ENCODE peak calls at places on chromosomes 11 and 22, in ten cellular contexts. A is colonic mucosa; K is AG04450; W is upper lobe of right lung; N is IMR-90; M is WERI-Rb-1; H is CD8-positive, alpha-beta T cell; F is pancreas; J is sigmoid colon; X is breast epithelium. O is an unnamed sample.

GRCh38 chr22:30000566-30000965 is 79.7 kb upstream of the HORMAD2 start:
- DNase-seq in A (no peak), K (no peak), W (no peak), N (peak), M (no peak), H (no peak), F (no peak), J (no peak), X (no peak), O (no peak)

GRCh38 chr22:31947296-31947695 is 3.0 kb downstream of the YWHAH start:
- DNase-seq in A (peak), K (no peak), W (no peak), N (no peak), M (no peak), H (no peak), F (no peak), J (no peak), X (no peak), O (peak)

GRCh38 chr11:134146598-134146997 is 77.2 kb downstream of the NCAPD3 start:
- DNase-seq in A (no peak), K (no peak), W (no peak), N (no peak), M (no peak), H (no peak), F (no peak), J (no peak), X (no peak), O (no peak)

GRCh38 chr11:19573666-19574065 is 139.0 kb upstream of the NAV2 start:
- DNase-seq in A (no peak), K (no peak), W (no peak), N (no peak), M (no peak), H (no peak), F (no peak), J (no peak), X (peak), O (no peak)

GRCh38 chr11:68460741-68461283 is at the start of gene PPP6R3:
- DNase-seq in A (no peak), K (no peak), W (no peak), N (no peak), M (no peak), H (no peak), F (no peak), J (no peak), X (no peak), O (no peak)

GRCh38 chr22:50733521-50734342 is 4.3 kb upstream of the ACR start:
- DNase-seq in A (no peak), K (peak), W (peak), N (peak), M (peak), H (no peak), F (peak), J (peak), X (no peak), O (no peak)

GRCh38 chr22:27397948-27398330 is 403.6 kb downstream of the MN1 start:
- DNase-seq in A (peak), K (peak), W (no peak), N (peak), M (no peak), H (no peak), F (no peak), J (peak), X (no peak), O (no peak)

GRCh38 chr11:118956094-118956846 is at the start of gene UPK2:
- DNase-seq in A (peak), K (peak), W (peak), N (peak), M (peak), H (peak), F (peak), J (peak), X (peak), O (peak)

GRCh38 chr11:74770456-74770855 is 21.8 kb downstream of the RNF169 start:
- DNase-seq in A (no peak), K (no peak), W (no peak), N (peak), M (no peak), H (no peak), F (no peak), J (no peak), X (no peak), O (no peak)

GRCh38 chr22:35230839-35231584 is 26.3 kb upstream of the HMGXB4 start:
- DNase-seq in A (peak), K (no peak), W (no peak), N (no peak), M (peak), H (no peak), F (no peak), J (no peak), X (no peak), O (no peak)

GRCh38 chr22:37563153-37564081 is 3.1 kb downstream of the CDC42EP1 start:
- DNase-seq in A (peak), K (peak), W (peak), N (peak), M (no peak), H (peak), F (peak), J (peak), X (peak), O (no peak)

GRCh38 chr11:62266558-62266957 is 3.4 kb upstream of the SCGB2A2 start:
- DNase-seq in A (no peak), K (no peak), W (no peak), N (peak), M (no peak), H (no peak), F (no peak), J (no peak), X (no peak), O (no peak)

GRCh38 chr22:38124236-38124974 is 13.9 kb upstream of the BAIAP2L2 start:
- DNase-seq in A (no peak), K (no peak), W (no peak), N (no peak), M (peak), H (no peak), F (no peak), J (no peak), X (peak), O (no peak)

GRCh38 chr11:63444181-63444580 is 46.8 kb downstream of the PLAAT5 start:
- DNase-seq in A (no peak), K (no peak), W (no peak), N (no peak), M (no peak), H (no peak), F (no peak), J (no peak), X (no peak), O (no peak)

GRCh38 chr11:134034496-134035381 is 34.1 kb upstream of the JAM3 start:
- DNase-seq in A (no peak), K (no peak), W (no peak), N (no peak), M (no peak), H (no peak), F (peak), J (no peak), X (peak), O (no peak)

GRCh38 chr11:104365676-104366075 is 201.7 kb upstream of the PDGFD start:
- DNase-seq in A (no peak), K (no peak), W (no peak), N (no peak), M (no peak), H (no peak), F (no peak), J (no peak), X (no peak), O (no peak)

GRCh38 chr22:22342697-22343602 is 98.4 kb downstream of the VPREB1 start:
- DNase-seq in A (peak), K (no peak), W (peak), N (no peak), M (peak), H (peak), F (peak), J (no peak), X (peak), O (peak)

GRCh38 chr22:44130076-44130711 is 50.5 kb upstream of the PARVG start:
- DNase-seq in A (no peak), K (no peak), W (peak), N (peak), M (no peak), H (no peak), F (no peak), J (peak), X (no peak), O (no peak)

GRCh38 chr11:19843106-19843505 is 130.5 kb downstream of the NAV2 start:
- DNase-seq in A (no peak), K (no peak), W (no peak), N (no peak), M (no peak), H (no peak), F (no peak), J (no peak), X (no peak), O (no peak)

GRCh38 chr11:103683581-103683980 is 352.9 kb upstream of the DDI1 start:
- DNase-seq in A (no peak), K (no peak), W (no peak), N (peak), M (no peak), H (no peak), F (no peak), J (no peak), X (no peak), O (no peak)

GRCh38 chr11:134069426-134069921 is 602 bp downstream of the JAM3 start:
- DNase-seq in A (no peak), K (no peak), W (no peak), N (peak), M (no peak), H (no peak), F (no peak), J (no peak), X (no peak), O (no peak)

GRCh38 chr22:44378380-44378779 is 65.6 kb upstream of the SHISAL1 start:
- DNase-seq in A (no peak), K (no peak), W (no peak), N (no peak), M (no peak), H (no peak), F (no peak), J (peak), X (no peak), O (no peak)

GRCh38 chr22:41636467-41636866 is 15.4 kb downstream of the XRCC6 start:
- DNase-seq in A (no peak), K (no peak), W (no peak), N (peak), M (no peak), H (no peak), F (no peak), J (no peak), X (no peak), O (no peak)

GRCh38 chr11:2041963-2042362 is 44.3 kb upstream of the H19 start:
- DNase-seq in A (no peak), K (no peak), W (no peak), N (no peak), M (no peak), H (no peak), F (no peak), J (no peak), X (no peak), O (no peak)

GRCh38 chr11:47271961-47272661 is 2.2 kb downstream of the MADD start:
- DNase-seq in A (peak), K (no peak), W (no peak), N (no peak), M (peak), H (no peak), F (peak), J (no peak), X (no peak), O (peak)

GRCh38 chr11:134613646-134614045 is 201.6 kb upstream of the B3GAT1 start:
- DNase-seq in A (no peak), K (no peak), W (no peak), N (no peak), M (no peak), H (no peak), F (no peak), J (no peak), X (no peak), O (no peak)

GRCh38 chr22:34880667-34881066 is 185.3 kb upstream of the ISX start:
- DNase-seq in A (no peak), K (no peak), W (no peak), N (no peak), M (peak), H (no peak), F (no peak), J (no peak), X (no peak), O (no peak)

DNA sequence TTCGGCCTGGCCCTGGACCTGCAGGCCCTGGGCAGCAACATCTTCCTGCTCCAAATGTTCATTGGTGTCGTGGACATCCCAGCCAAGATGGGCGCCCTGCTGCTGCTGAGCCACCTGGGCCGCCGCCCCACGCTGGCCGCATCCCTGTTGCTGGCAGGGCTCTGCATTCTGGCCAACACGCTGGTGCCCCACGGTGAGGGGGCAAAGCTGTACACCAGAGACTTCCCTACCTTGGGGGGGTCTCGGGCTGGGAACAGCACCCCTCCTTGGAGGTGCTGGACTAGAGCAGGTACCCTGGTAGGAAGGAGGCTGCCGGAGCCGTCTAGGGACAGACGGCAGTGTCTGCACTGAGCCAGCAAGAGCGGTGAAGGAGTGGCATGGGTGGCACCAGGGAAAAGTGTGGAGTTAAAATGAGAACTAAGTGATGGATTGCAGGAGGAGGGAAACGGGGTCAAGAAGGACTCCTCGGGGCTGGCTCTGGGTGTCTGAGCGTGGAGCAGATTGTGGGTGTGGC is 8.7 kb downstream of the SLC22A12 start:
- DNase-seq in A (no peak), K (no peak), W (no peak), N (no peak), M (no peak), H (no peak), F (no peak), J (no peak), X (no peak), O (no peak)
- H3K4me3 ChIP-seq in A (no peak), K (no peak), W (no peak), N (no peak), M (no peak), H (no peak), F (no peak), J (no peak), X (no peak), O (no peak)

DNA sequence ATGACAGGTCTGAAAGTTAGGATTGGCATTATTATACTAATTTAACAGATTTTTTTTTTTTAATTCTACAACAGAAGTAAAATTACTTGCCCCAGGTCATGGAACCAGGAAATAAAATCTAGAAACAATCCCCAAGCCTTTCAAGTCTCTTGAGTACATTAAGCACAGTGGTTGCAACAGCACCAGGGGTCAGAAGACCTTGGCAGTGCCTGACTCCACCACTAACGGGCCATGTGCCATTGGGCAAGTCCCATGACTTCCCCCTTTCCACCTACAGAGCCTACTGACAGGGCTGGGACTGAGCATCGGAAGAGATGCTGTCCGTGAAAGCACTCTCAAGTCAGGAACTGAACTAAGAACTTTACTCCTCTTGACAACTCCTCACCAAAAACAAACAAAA is 98.6 kb upstream of the AKIP1 start:
- DNase-seq in A (no peak), K (no peak), W (peak), N (no peak), M (no peak), H (no peak), F (peak), J (peak), X (peak), O (peak)
- H3K27ac ChIP-seq in A (no peak), K (no peak), W (peak), N (peak), M (no peak), H (no peak), F (no peak), J (peak), X (peak), O (peak)

DNA sequence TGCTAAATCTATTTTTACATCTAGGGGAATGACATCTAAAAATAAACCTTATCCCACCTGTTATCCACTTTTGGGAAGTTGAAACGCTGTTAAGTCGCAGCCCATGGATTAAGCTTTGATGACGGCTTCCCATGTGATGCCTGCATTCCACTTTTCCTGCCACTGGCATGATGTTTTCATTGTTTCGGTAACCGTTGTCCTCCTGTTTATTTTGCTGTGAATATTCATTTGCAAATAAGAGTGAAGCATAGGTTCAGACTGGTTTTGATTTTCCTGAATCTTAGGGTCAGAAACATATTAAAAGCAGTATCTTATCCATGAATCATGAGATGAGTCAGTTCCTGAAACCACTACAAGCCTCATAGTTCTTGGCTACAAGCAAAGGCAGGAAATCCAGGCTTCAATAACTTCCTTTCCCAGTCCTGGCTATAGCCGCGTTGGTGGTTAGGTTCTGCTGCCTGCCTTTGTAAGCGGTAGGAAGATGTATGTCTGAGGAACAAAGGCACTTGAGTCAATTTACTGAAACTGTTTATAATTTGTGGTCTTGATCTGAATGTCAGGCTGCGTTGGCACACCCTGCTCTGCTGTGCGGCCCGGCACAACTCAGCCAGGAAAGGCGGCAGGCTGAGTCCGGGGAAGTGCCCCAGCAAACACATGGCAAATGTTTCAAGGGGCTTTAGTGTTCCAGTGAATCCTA is 19.4 kb downstream of the TEAD1 start:
- DNase-seq in A (peak), K (peak), W (peak), N (peak), M (no peak), H (no peak), F (no peak), J (peak), X (peak), O (no peak)
- H3K4me3 ChIP-seq in A (peak), K (peak), W (peak), N (peak), M (no peak), H (no peak), F (no peak), J (peak), X (peak), O (no peak)

GRCh38 chr11:125499563-125499962 is 3.5 kb upstream of the FEZ1 start:
- DNase-seq in A (no peak), K (no peak), W (no peak), N (no peak), M (no peak), H (no peak), F (no peak), J (no peak), X (no peak), O (no peak)

GRCh38 chr11:125505518-125505917 is 9.5 kb upstream of the FEZ1 start:
- DNase-seq in A (no peak), K (no peak), W (no peak), N (no peak), M (no peak), H (no peak), F (no peak), J (no peak), X (no peak), O (no peak)

GRCh38 chr11:125502198-125502597 is 6.1 kb upstream of the FEZ1 start:
- DNase-seq in A (no peak), K (no peak), W (no peak), N (no peak), M (no peak), H (no peak), F (no peak), J (no peak), X (no peak), O (no peak)

GRCh38 chr11:125504580-125504979 is 8.5 kb upstream of the FEZ1 start:
- DNase-seq in A (no peak), K (no peak), W (no peak), N (no peak), M (no peak), H (no peak), F (no peak), J (no peak), X (no peak), O (no peak)
- H3K27ac ChIP-seq in A (no peak), K (no peak), W (no peak), N (no peak), M (no peak), H (no peak), F (no peak), J (no peak), X (no peak), O (no peak)

DNA sequence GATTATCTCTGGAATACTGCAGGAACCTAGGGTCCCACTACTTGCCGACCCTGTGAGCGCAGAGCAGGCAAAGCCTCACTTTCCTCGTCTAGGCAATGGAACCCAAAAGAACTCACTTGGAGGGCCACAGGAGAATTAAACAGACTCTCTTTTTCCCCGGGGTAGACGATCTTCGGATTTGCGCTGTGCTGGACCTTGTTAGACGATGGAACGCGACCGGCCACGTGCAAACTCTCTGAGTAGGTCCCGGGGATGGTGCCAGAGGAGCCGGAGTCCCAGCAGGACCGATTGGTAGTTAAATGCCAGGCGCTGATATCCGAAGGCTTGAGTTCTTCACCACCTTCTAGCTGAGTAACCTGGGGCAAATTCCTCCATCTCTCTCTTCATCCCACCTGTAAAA is 1.0 kb upstream of the SLC1A2 start:
- DNase-seq in A (no peak), K (no peak), W (peak), N (no peak), M (peak), H (no peak), F (peak), J (no peak), X (no peak), O (no peak)
- H3K4me3 ChIP-seq in A (no peak), K (no peak), W (peak), N (no peak), M (peak), H (no peak), F (no peak), J (peak), X (peak), O (no peak)

GRCh38 chr11:72972541-72973128 is 158.4 kb downstream of the ATG16L2 start:
- DNase-seq in A (no peak), K (peak), W (no peak), N (peak), M (no peak), H (no peak), F (no peak), J (no peak), X (no peak), O (peak)

GRCh38 chr11:72974487-72975205 is 160.4 kb downstream of the ATG16L2 start:
- DNase-seq in A (no peak), K (no peak), W (no peak), N (no peak), M (no peak), H (no peak), F (no peak), J (no peak), X (no peak), O (no peak)

GRCh38 chr11:72971611-72972010 is 157.4 kb downstream of the ATG16L2 start:
- DNase-seq in A (no peak), K (no peak), W (no peak), N (no peak), M (no peak), H (no peak), F (no peak), J (no peak), X (no peak), O (no peak)

GRCh38 chr11:72971211-72971610 is 157.0 kb downstream of the ATG16L2 start:
- DNase-seq in A (no peak), K (no peak), W (no peak), N (no peak), M (no peak), H (no peak), F (no peak), J (no peak), X (no peak), O (no peak)

DNA sequence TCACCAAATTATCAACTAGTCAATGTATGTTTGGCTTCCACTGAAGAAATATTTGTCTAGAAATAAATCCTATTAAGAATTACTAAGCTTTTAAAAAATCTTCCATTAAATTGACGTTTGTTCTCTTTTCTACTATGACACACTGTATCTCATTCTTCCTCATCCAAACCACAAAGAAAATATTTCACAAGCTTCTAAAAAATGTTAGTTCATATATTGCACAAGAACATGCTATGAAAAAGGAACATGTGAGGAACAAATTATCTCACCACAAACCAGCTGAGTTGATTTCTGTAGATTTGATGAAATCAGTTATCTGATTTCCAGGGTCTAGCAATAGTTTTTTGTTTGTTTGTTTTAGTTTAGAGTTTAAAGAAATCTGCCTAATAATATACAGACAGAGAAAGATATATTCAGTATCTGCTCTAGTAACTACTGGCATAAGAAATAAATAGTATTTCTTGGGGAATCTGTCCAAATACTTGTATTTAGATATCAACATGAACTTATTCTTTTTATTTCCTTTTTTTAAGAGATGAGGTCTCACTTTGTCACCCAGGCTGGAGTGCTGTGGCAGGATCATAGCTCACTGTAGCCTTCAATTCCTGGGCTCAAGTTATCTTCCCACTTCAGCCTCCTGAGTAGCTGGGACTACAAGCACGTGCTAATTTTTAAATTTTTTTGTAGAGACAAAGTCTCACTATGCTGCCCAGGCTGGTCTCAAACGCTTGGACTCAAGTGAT is 161.7 kb downstream of the ATG16L2 start:
- DNase-seq in A (no peak), K (peak), W (no peak), N (peak), M (no peak), H (no peak), F (no peak), J (no peak), X (no peak), O (peak)
- H3K27ac ChIP-seq in A (peak), K (peak), W (peak), N (peak), M (no peak), H (no peak), F (peak), J (peak), X (peak), O (peak)